ENCODE peak calls at places on chromosome 6, in nine cellular contexts. One of them, this sample, is unnamed.
A peak's percentile ranks its signal among the peaks of the same experiment; 100 is the strongest.

GRCh38 chr6:134198093-134198492 is 119.8 kb downstream of the SGK1 start:
- DNase-seq in anterior cingulate cortex: no peak
- DNase-seq in CD14-positive monocyte: no peak
- DNase-seq in T-helper 1 cell: no peak
- DNase-seq in fibroblast of lung: peak; percentile 31
- DNase-seq in GDM1: no peak
- DNase-seq in left ventricle myocardium superior: no peak
- DNase-seq in occipital lobe: no peak
- DNase-seq in AG04450: no peak
- DNase-seq in this sample: no peak

GRCh38 chr6:131770776-131771175 is 37.0 kb upstream of the ENPP1 start:
- DNase-seq in AG04450: no peak
- DNase-seq in fibroblast of lung: no peak
- DNase-seq in GDM1: no peak
- DNase-seq in anterior cingulate cortex: no peak
- DNase-seq in left ventricle myocardium superior: no peak
- DNase-seq in occipital lobe: no peak
- DNase-seq in CD14-positive monocyte: no peak
- DNase-seq in T-helper 1 cell: no peak
- DNase-seq in this sample: no peak

GRCh38 chr6:23547851-23548250 is 578.2 kb upstream of the NRSN1 start:
- DNase-seq in GDM1: no peak
- DNase-seq in occipital lobe: no peak
- DNase-seq in CD14-positive monocyte: no peak
- DNase-seq in AG04450: no peak
- DNase-seq in anterior cingulate cortex: no peak
- DNase-seq in left ventricle myocardium superior: no peak
- DNase-seq in T-helper 1 cell: no peak
- DNase-seq in fibroblast of lung: no peak
- DNase-seq in this sample: peak; percentile 74

GRCh38 chr6:133857696-133858095 is 31.2 kb upstream of the TCF21 start:
- DNase-seq in left ventricle myocardium superior: no peak
- DNase-seq in AG04450: no peak
- DNase-seq in GDM1: no peak
- DNase-seq in occipital lobe: no peak
- DNase-seq in CD14-positive monocyte: no peak
- DNase-seq in fibroblast of lung: no peak
- DNase-seq in anterior cingulate cortex: no peak
- DNase-seq in T-helper 1 cell: no peak
- DNase-seq in this sample: no peak

GRCh38 chr6:105326216-105326615 is 76.7 kb downstream of the PREP start:
- DNase-seq in CD14-positive monocyte: no peak
- DNase-seq in fibroblast of lung: peak; percentile 90
- DNase-seq in left ventricle myocardium superior: no peak
- DNase-seq in AG04450: no peak
- DNase-seq in occipital lobe: no peak
- DNase-seq in T-helper 1 cell: no peak
- DNase-seq in GDM1: no peak
- DNase-seq in anterior cingulate cortex: no peak
- DNase-seq in this sample: peak; percentile 74

GRCh38 chr6:156564128-156564806 is 212.9 kb upstream of the ARID1B start:
- DNase-seq in AG04450: peak; percentile 30
- DNase-seq in occipital lobe: peak; percentile 31
- DNase-seq in fibroblast of lung: peak; percentile 43
- DNase-seq in GDM1: peak; percentile 35
- DNase-seq in CD14-positive monocyte: peak; percentile 74
- DNase-seq in anterior cingulate cortex: peak; percentile 66
- DNase-seq in T-helper 1 cell: peak; percentile 53
- DNase-seq in left ventricle myocardium superior: peak; percentile 88
- DNase-seq in this sample: peak; percentile 87

GRCh38 chr6:30915591-30915946 is 1.5 kb downstream of the VARS2 start:
- DNase-seq in fibroblast of lung: peak; percentile 53
- DNase-seq in CD14-positive monocyte: no peak
- DNase-seq in left ventricle myocardium superior: no peak
- DNase-seq in anterior cingulate cortex: peak; percentile 18
- DNase-seq in GDM1: peak; percentile 33
- DNase-seq in T-helper 1 cell: no peak
- DNase-seq in occipital lobe: no peak
- DNase-seq in AG04450: peak; percentile 33
- DNase-seq in this sample: peak; percentile 46

GRCh38 chr6:22288721-22289120 is 8.1 kb downstream of the PRL start:
- DNase-seq in AG04450: no peak
- DNase-seq in T-helper 1 cell: no peak
- DNase-seq in CD14-positive monocyte: no peak
- DNase-seq in GDM1: no peak
- DNase-seq in anterior cingulate cortex: no peak
- DNase-seq in fibroblast of lung: no peak
- DNase-seq in occipital lobe: no peak
- DNase-seq in left ventricle myocardium superior: no peak
- DNase-seq in this sample: no peak

GRCh38 chr6:85747654-85748053 is 105.0 kb upstream of the SYNCRIP start:
- DNase-seq in fibroblast of lung: peak; percentile 71
- DNase-seq in GDM1: no peak
- DNase-seq in AG04450: peak; percentile 52
- DNase-seq in CD14-positive monocyte: no peak
- DNase-seq in left ventricle myocardium superior: no peak
- DNase-seq in T-helper 1 cell: no peak
- DNase-seq in occipital lobe: no peak
- DNase-seq in anterior cingulate cortex: no peak
- DNase-seq in this sample: no peak

GRCh38 chr6:77368660-77369313 is 94.5 kb downstream of the HTR1B start:
- DNase-seq in GDM1: no peak
- DNase-seq in fibroblast of lung: no peak
- DNase-seq in AG04450: no peak
- DNase-seq in CD14-positive monocyte: no peak
- DNase-seq in anterior cingulate cortex: no peak
- DNase-seq in T-helper 1 cell: no peak
- DNase-seq in left ventricle myocardium superior: peak; percentile 73
- DNase-seq in occipital lobe: no peak
- DNase-seq in this sample: no peak

GRCh38 chr6:23181301-23182110 is 612.1 kb downstream of the HDGFL1 start:
- DNase-seq in CD14-positive monocyte: no peak
- DNase-seq in left ventricle myocardium superior: no peak
- DNase-seq in GDM1: no peak
- DNase-seq in AG04450: no peak
- DNase-seq in anterior cingulate cortex: no peak
- DNase-seq in T-helper 1 cell: no peak
- DNase-seq in fibroblast of lung: no peak
- DNase-seq in occipital lobe: no peak
- DNase-seq in this sample: peak; percentile 44

GRCh38 chr6:37576336-37576737 is 76.6 kb upstream of the CCDC167 start:
- DNase-seq in T-helper 1 cell: no peak
- DNase-seq in occipital lobe: no peak
- DNase-seq in AG04450: peak; percentile 32
- DNase-seq in CD14-positive monocyte: no peak
- DNase-seq in fibroblast of lung: peak; percentile 84
- DNase-seq in left ventricle myocardium superior: no peak
- DNase-seq in GDM1: no peak
- DNase-seq in anterior cingulate cortex: no peak
- DNase-seq in this sample: no peak

GRCh38 chr6:136923116-136923953 is 1.2 kb downstream of the SLC35D3 start:
- DNase-seq in anterior cingulate cortex: no peak
- DNase-seq in fibroblast of lung: no peak
- DNase-seq in AG04450: no peak
- DNase-seq in T-helper 1 cell: no peak
- DNase-seq in occipital lobe: no peak
- DNase-seq in GDM1: no peak
- DNase-seq in left ventricle myocardium superior: peak; percentile 31
- DNase-seq in CD14-positive monocyte: no peak
- DNase-seq in this sample: peak; percentile 96

GRCh38 chr6:90478278-90478677 is 108.6 kb downstream of the MAP3K7 start:
- DNase-seq in GDM1: no peak
- DNase-seq in left ventricle myocardium superior: no peak
- DNase-seq in T-helper 1 cell: no peak
- DNase-seq in AG04450: no peak
- DNase-seq in CD14-positive monocyte: no peak
- DNase-seq in fibroblast of lung: no peak
- DNase-seq in occipital lobe: no peak
- DNase-seq in anterior cingulate cortex: no peak
- DNase-seq in this sample: no peak

GRCh38 chr6:166301611-166302529 is 6.3 kb downstream of the PRR18 start:
- DNase-seq in left ventricle myocardium superior: no peak
- DNase-seq in T-helper 1 cell: no peak
- DNase-seq in CD14-positive monocyte: no peak
- DNase-seq in occipital lobe: no peak
- DNase-seq in GDM1: no peak
- DNase-seq in AG04450: no peak
- DNase-seq in fibroblast of lung: no peak
- DNase-seq in anterior cingulate cortex: no peak
- DNase-seq in this sample: no peak

GRCh38 chr6:75693534-75693933 is 55.5 kb upstream of the MYO6 start:
- DNase-seq in anterior cingulate cortex: no peak
- DNase-seq in T-helper 1 cell: no peak
- DNase-seq in left ventricle myocardium superior: no peak
- DNase-seq in CD14-positive monocyte: no peak
- DNase-seq in occipital lobe: no peak
- DNase-seq in AG04450: peak; percentile 1
- DNase-seq in fibroblast of lung: peak; percentile 13
- DNase-seq in GDM1: no peak
- DNase-seq in this sample: no peak

GRCh38 chr6:158417760-158418098 is 105.5 kb downstream of the TULP4 start:
- DNase-seq in fibroblast of lung: peak; percentile 90
- DNase-seq in T-helper 1 cell: no peak
- DNase-seq in occipital lobe: peak; percentile 9
- DNase-seq in anterior cingulate cortex: no peak
- DNase-seq in CD14-positive monocyte: no peak
- DNase-seq in AG04450: no peak
- DNase-seq in left ventricle myocardium superior: no peak
- DNase-seq in GDM1: no peak
- DNase-seq in this sample: no peak

GRCh38 chr6:1579096-1579495 is 30.6 kb upstream of the FOXC1 start:
- DNase-seq in fibroblast of lung: no peak
- DNase-seq in occipital lobe: no peak
- DNase-seq in GDM1: no peak
- DNase-seq in T-helper 1 cell: no peak
- DNase-seq in CD14-positive monocyte: no peak
- DNase-seq in AG04450: no peak
- DNase-seq in left ventricle myocardium superior: no peak
- DNase-seq in anterior cingulate cortex: no peak
- DNase-seq in this sample: no peak

GRCh38 chr6:149233056-149233715 is 84.3 kb upstream of the TAB2 start:
- DNase-seq in GDM1: no peak
- DNase-seq in occipital lobe: no peak
- DNase-seq in CD14-positive monocyte: no peak
- DNase-seq in fibroblast of lung: peak; percentile 99
- DNase-seq in left ventricle myocardium superior: no peak
- DNase-seq in T-helper 1 cell: peak; percentile 17
- DNase-seq in AG04450: peak; percentile 56
- DNase-seq in anterior cingulate cortex: no peak
- DNase-seq in this sample: peak; percentile 58

GRCh38 chr6:158646023-158646888 is 1.7 kb upstream of the DYNLT1 start:
- DNase-seq in occipital lobe: no peak
- DNase-seq in T-helper 1 cell: no peak
- DNase-seq in GDM1: no peak
- DNase-seq in left ventricle myocardium superior: no peak
- DNase-seq in CD14-positive monocyte: no peak
- DNase-seq in fibroblast of lung: no peak
- DNase-seq in AG04450: no peak
- DNase-seq in anterior cingulate cortex: no peak
- DNase-seq in this sample: no peak

GRCh38 chr6:125904871-125905270 is 51.7 kb upstream of the HINT3 start:
- DNase-seq in GDM1: no peak
- DNase-seq in fibroblast of lung: peak; percentile 94
- DNase-seq in left ventricle myocardium superior: no peak
- DNase-seq in occipital lobe: no peak
- DNase-seq in T-helper 1 cell: no peak
- DNase-seq in anterior cingulate cortex: no peak
- DNase-seq in CD14-positive monocyte: no peak
- DNase-seq in AG04450: no peak
- DNase-seq in this sample: no peak

GRCh38 chr6:134419717-134420116 is 101.8 kb upstream of the SGK1 start:
- DNase-seq in occipital lobe: no peak
- DNase-seq in CD14-positive monocyte: no peak
- DNase-seq in anterior cingulate cortex: no peak
- DNase-seq in GDM1: no peak
- DNase-seq in AG04450: no peak
- DNase-seq in fibroblast of lung: peak; percentile 56
- DNase-seq in left ventricle myocardium superior: no peak
- DNase-seq in T-helper 1 cell: no peak
- DNase-seq in this sample: no peak

GRCh38 chr6:89295981-89296380 is 19.1 kb downstream of the GABRR2 start:
- DNase-seq in occipital lobe: no peak
- DNase-seq in GDM1: no peak
- DNase-seq in left ventricle myocardium superior: no peak
- DNase-seq in CD14-positive monocyte: no peak
- DNase-seq in T-helper 1 cell: no peak
- DNase-seq in AG04450: no peak
- DNase-seq in anterior cingulate cortex: no peak
- DNase-seq in fibroblast of lung: no peak
- DNase-seq in this sample: no peak

GRCh38 chr6:128403618-128404444 is 116.6 kb downstream of the PTPRK start:
- DNase-seq in T-helper 1 cell: no peak
- DNase-seq in GDM1: no peak
- DNase-seq in occipital lobe: no peak
- DNase-seq in anterior cingulate cortex: no peak
- DNase-seq in CD14-positive monocyte: no peak
- DNase-seq in AG04450: no peak
- DNase-seq in left ventricle myocardium superior: no peak
- DNase-seq in fibroblast of lung: no peak
- DNase-seq in this sample: no peak

GRCh38 chr6:162907876-162908481 is 180.2 kb downstream of the PACRG start:
- DNase-seq in occipital lobe: no peak
- DNase-seq in fibroblast of lung: peak; percentile 34
- DNase-seq in left ventricle myocardium superior: no peak
- DNase-seq in T-helper 1 cell: no peak
- DNase-seq in GDM1: no peak
- DNase-seq in anterior cingulate cortex: no peak
- DNase-seq in CD14-positive monocyte: no peak
- DNase-seq in AG04450: no peak
- DNase-seq in this sample: no peak

GRCh38 chr6:22010102-22010501 is 286.7 kb downstream of the PRL start:
- DNase-seq in anterior cingulate cortex: no peak
- DNase-seq in fibroblast of lung: no peak
- DNase-seq in CD14-positive monocyte: no peak
- DNase-seq in left ventricle myocardium superior: no peak
- DNase-seq in GDM1: no peak
- DNase-seq in occipital lobe: no peak
- DNase-seq in AG04450: no peak
- DNase-seq in T-helper 1 cell: no peak
- DNase-seq in this sample: no peak

GRCh38 chr6:33633462-33634158 is 12.5 kb downstream of the ITPR3 start:
- DNase-seq in anterior cingulate cortex: peak; percentile 16
- DNase-seq in CD14-positive monocyte: no peak
- DNase-seq in left ventricle myocardium superior: peak; percentile 85
- DNase-seq in T-helper 1 cell: peak; percentile 56
- DNase-seq in occipital lobe: peak; percentile 24
- DNase-seq in AG04450: no peak
- DNase-seq in fibroblast of lung: peak; percentile 53
- DNase-seq in GDM1: peak; percentile 16
- DNase-seq in this sample: peak; percentile 66

GRCh38 chr6:112037783-112038216 is 16.1 kb upstream of the CCN6 start:
- DNase-seq in AG04450: peak; percentile 57
- DNase-seq in GDM1: no peak
- DNase-seq in CD14-positive monocyte: peak; percentile 49
- DNase-seq in anterior cingulate cortex: peak; percentile 15
- DNase-seq in left ventricle myocardium superior: peak; percentile 70
- DNase-seq in fibroblast of lung: peak; percentile 98
- DNase-seq in occipital lobe: peak; percentile 33
- DNase-seq in T-helper 1 cell: no peak
- DNase-seq in this sample: no peak

GRCh38 chr6:45843848-45844521 is 171.7 kb downstream of the CLIC5 start:
- DNase-seq in T-helper 1 cell: no peak
- DNase-seq in AG04450: no peak
- DNase-seq in fibroblast of lung: peak; percentile 79
- DNase-seq in GDM1: no peak
- DNase-seq in CD14-positive monocyte: no peak
- DNase-seq in occipital lobe: no peak
- DNase-seq in left ventricle myocardium superior: no peak
- DNase-seq in anterior cingulate cortex: no peak
- DNase-seq in this sample: no peak